ENCODE peak calls at places on chromosomes 3 and 15, in seven cellular contexts. Y, W, M, S, R, D and B are unnamed samples.

GRCh38 chr3:172103724-172104123 is 64.3 kb downstream of the FNDC3B start:
- DNase-seq in Y (no peak), W (no peak), M (no peak), S (no peak), R (no peak), D (no peak), B (no peak)

GRCh38 chr15:100429116-100429728 is 87.4 kb upstream of the ADAMTS17 start:
- DNase-seq in Y (no peak), W (no peak), M (no peak), S (no peak), R (no peak), D (no peak), B (no peak)

GRCh38 chr3:186108106-186108940 is 566 bp downstream of the ETV5 start:
- DNase-seq in Y (peak; percentile 78), W (no peak), M (peak; percentile 29), S (no peak), R (no peak), D (no peak), B (no peak)

GRCh38 chr3:126287536-126288181 is 69.5 kb downstream of the KLF15 start:
- DNase-seq in Y (peak; percentile 80), W (no peak), M (peak; percentile 89), S (peak; percentile 20), R (peak; percentile 81), D (no peak), B (no peak)

GRCh38 chr3:101854608-101855304 is 5.4 kb downstream of the NFKBIZ start:
- DNase-seq in Y (no peak), W (no peak), M (no peak), S (no peak), R (no peak), D (no peak), B (no peak)

GRCh38 chr3:140720242-140720641 is 42.4 kb downstream of the TRIM42 start:
- DNase-seq in Y (peak; percentile 48), W (no peak), M (no peak), S (no peak), R (no peak), D (no peak), B (no peak)

GRCh38 chr15:77840962-77841361 is 208.2 kb upstream of the LINGO1 start:
- DNase-seq in Y (peak; percentile 60), W (no peak), M (no peak), S (no peak), R (no peak), D (no peak), B (no peak)

GRCh38 chr3:98596902-98597500 is 3.6 kb upstream of the CPOX start:
- DNase-seq in Y (peak; percentile 46), W (no peak), M (no peak), S (no peak), R (no peak), D (no peak), B (no peak)

GRCh38 chr3:33746412-33747116 is 28.5 kb upstream of the CLASP2 start:
- DNase-seq in Y (no peak), W (no peak), M (no peak), S (no peak), R (no peak), D (no peak), B (no peak)

GRCh38 chr3:129722527-129722926 is 116.1 kb upstream of the PLXND1 start:
- DNase-seq in Y (no peak), W (no peak), M (no peak), S (no peak), R (no peak), D (no peak), B (no peak)

GRCh38 chr3:4447600-4448561 is 19.2 kb downstream of the SUMF1 start:
- DNase-seq in Y (no peak), W (no peak), M (no peak), S (no peak), R (no peak), D (no peak), B (no peak)

GRCh38 chr15:83320404-83320803 is 35.9 kb upstream of the BNC1 start:
- DNase-seq in Y (no peak), W (no peak), M (no peak), S (no peak), R (no peak), D (no peak), B (no peak)

GRCh38 chr15:60012695-60013094 is 8.6 kb downstream of the FOXB1 start:
- DNase-seq in Y (no peak), W (no peak), M (no peak), S (no peak), R (no peak), D (no peak), B (no peak)

GRCh38 chr15:82196353-82196752 is 66.2 kb downstream of the EFL1 start:
- DNase-seq in Y (no peak), W (no peak), M (no peak), S (no peak), R (no peak), D (no peak), B (no peak)

GRCh38 chr3:187798531-187799520 is 53.6 kb upstream of the BCL6 start:
- DNase-seq in Y (no peak), W (no peak), M (no peak), S (peak; percentile 56), R (no peak), D (no peak), B (no peak)

GRCh38 chr3:111103807-111104206 is 32.2 kb downstream of the NECTIN3 start:
- DNase-seq in Y (no peak), W (no peak), M (no peak), S (no peak), R (no peak), D (no peak), B (no peak)

GRCh38 chr15:67133738-67134576 is 68.6 kb downstream of the SMAD3 start:
- DNase-seq in Y (no peak), W (peak; percentile 48), M (no peak), S (no peak), R (no peak), D (peak; percentile 52), B (no peak)

GRCh38 chr3:137695351-137695750 is 68.8 kb upstream of the SOX14 start:
- DNase-seq in Y (no peak), W (no peak), M (no peak), S (no peak), R (no peak), D (no peak), B (no peak)